ENCODE peak calls at places on chromosomes 6 and 20, in five cellular contexts. F, Q, T, J and I are unnamed samples.

GRCh38 chr6:157288575-157288974 is 34.7 kb downstream of the TMEM242 start:
- DNase-seq in F (no peak), J (no peak), T (no peak), Q (no peak), I (no peak)

GRCh38 chr6:116682334-116682712 is 1.3 kb downstream of the KPNA5 start:
- DNase-seq in T (peak; percentile 52), J (no peak), F (no peak), Q (peak; percentile 45), I (peak; percentile 43)

GRCh38 chr20:61901421-61902212 is 164.1 kb downstream of the TAF4 start:
- DNase-seq in J (no peak), Q (no peak), F (no peak), T (no peak), I (no peak)

GRCh38 chr6:134621858-134622257 is 303.9 kb upstream of the SGK1 start:
- DNase-seq in J (no peak), F (no peak), Q (no peak), T (peak; percentile 97), I (no peak)

GRCh38 chr20:4026093-4026601 is 10.8 kb upstream of the RNF24 start:
- DNase-seq in T (peak; percentile 74), Q (peak; percentile 82), J (no peak), F (peak; percentile 62), I (peak; percentile 69)

GRCh38 chr6:36319436-36319762 is 17.3 kb downstream of the BNIP5 start:
- DNase-seq in Q (no peak), T (no peak), F (no peak), J (no peak), I (no peak)

GRCh38 chr6:113632220-113632864 is 224.8 kb upstream of the MARCKS start:
- DNase-seq in T (peak; percentile 100), F (no peak), J (no peak), Q (peak; percentile 94), I (peak; percentile 79)

GRCh38 chr20:40868568-40869223 is 159.9 kb upstream of the TOP1 start:
- DNase-seq in J (peak; percentile 27), F (no peak), Q (peak; percentile 98), T (no peak), I (peak; percentile 83)

GRCh38 chr6:63269470-63269869 is 50.3 kb downstream of the LGSN start:
- DNase-seq in Q (no peak), F (no peak), T (no peak), J (no peak), I (no peak)

GRCh38 chr20:38249536-38250310 is 10.8 kb downstream of the KIAA1755 start:
- DNase-seq in Q (peak; percentile 22), F (no peak), J (no peak), T (no peak), I (no peak)

GRCh38 chr6:170232186-170233002 is 58.5 kb downstream of the DLL1 start:
- DNase-seq in J (no peak), F (no peak), T (peak; percentile 31), Q (peak; percentile 10), I (no peak)

GRCh38 chr6:73585566-73586415 is 65.0 kb upstream of the EEF1A1 start:
- DNase-seq in Q (peak; percentile 87), F (peak; percentile 70), T (peak; percentile 64), J (peak; percentile 69), I (peak; percentile 82)

GRCh38 chr20:14526891-14527290 is 189.5 kb upstream of the FLRT3 start:
- DNase-seq in J (no peak), Q (no peak), T (no peak), F (no peak), I (no peak)

GRCh38 chr6:151679081-151679480 is 128.4 kb upstream of the ESR1 start:
- DNase-seq in J (no peak), Q (peak; percentile 70), T (peak; percentile 31), F (no peak), I (peak; percentile 14)

GRCh38 chr20:51958636-51959542 is 156.6 kb upstream of the SALL4 start:
- DNase-seq in F (no peak), J (no peak), Q (peak; percentile 39), T (no peak), I (peak; percentile 52)

GRCh38 chr20:24950836-24951525 is 1.9 kb downstream of the CST7 start:
- DNase-seq in F (no peak), J (no peak), Q (no peak), T (no peak), I (no peak)

GRCh38 chr6:38033442-38033982 is 214.0 kb downstream of the ZFAND3 start:
- DNase-seq in T (no peak), Q (no peak), J (no peak), F (no peak), I (no peak)

GRCh38 chr20:57263767-57264150 is 2.7 kb downstream of the BMP7 start:
- DNase-seq in J (no peak), T (no peak), Q (no peak), F (no peak), I (no peak)

GRCh38 chr20:14919473-14920157 is 582.2 kb upstream of the FLRT3 start:
- DNase-seq in F (peak; percentile 89), J (no peak), T (peak; percentile 89), Q (no peak), I (no peak)

GRCh38 chr20:235891-236290 is 8.8 kb downstream of the DEFB129 start:
- DNase-seq in T (peak; percentile 79), J (peak; percentile 54), F (no peak), Q (peak; percentile 21), I (peak; percentile 5)

GRCh38 chr6:44800171-44800671 is 412.7 kb downstream of the CDC5L start:
- DNase-seq in T (peak; percentile 51), J (peak; percentile 43), Q (peak; percentile 63), F (no peak), I (peak; percentile 89)

GRCh38 chr6:45678063-45678620 is 300.4 kb upstream of the SUPT3H start:
- DNase-seq in Q (no peak), F (no peak), T (no peak), J (no peak), I (no peak)

GRCh38 chr6:24547243-24547642 is 52.5 kb downstream of the ALDH5A1 start:
- DNase-seq in Q (no peak), F (peak; percentile 75), J (no peak), T (peak; percentile 18), I (no peak)

GRCh38 chr6:150910561-150910960 is 45.1 kb downstream of the MTHFD1L start:
- DNase-seq in T (no peak), Q (no peak), J (no peak), F (no peak), I (no peak)

GRCh38 chr6:99333068-99333467 is 16.4 kb downstream of the FAXC start:
- DNase-seq in T (no peak), J (no peak), Q (no peak), F (no peak), I (no peak)

GRCh38 chr6:3284436-3284876 is 25.7 kb downstream of the PSMG4 start:
- DNase-seq in Q (no peak), T (no peak), J (no peak), F (no peak), I (no peak)

GRCh38 chr20:1130058-1130694 is 11.8 kb downstream of the PSMF1 start:
- DNase-seq in T (no peak), Q (no peak), F (no peak), J (no peak), I (no peak)

GRCh38 chr6:24394777-24395437 is 7.8 kb upstream of the MRS2 start:
- DNase-seq in Q (peak; percentile 68), F (no peak), T (peak; percentile 89), J (no peak), I (peak; percentile 37)

GRCh38 chr6:105319331-105319730 is 83.6 kb downstream of the PREP start:
- DNase-seq in T (peak; percentile 51), F (no peak), Q (no peak), J (no peak), I (peak; percentile 39)

GRCh38 chr6:37489697-37490336 is 9.9 kb downstream of the CCDC167 start:
- DNase-seq in T (no peak), Q (no peak), F (no peak), J (peak; percentile 56), I (no peak)

GRCh38 chr6:159467473-159468041 is 225.5 kb downstream of the SOD2 start:
- DNase-seq in Q (no peak), F (no peak), J (no peak), T (no peak), I (no peak)

GRCh38 chr20:33674294-33675126 is at the start of gene NECAB3:
- DNase-seq in Q (peak; percentile 56), J (peak; percentile 89), T (peak; percentile 67), F (peak; percentile 84), I (peak; percentile 54)

GRCh38 chr6:82567621-82568020 is 204.0 kb downstream of the TPBG start:
- DNase-seq in J (no peak), Q (no peak), T (peak; percentile 45), F (no peak), I (no peak)

GRCh38 chr20:45994761-45995160 is 13.9 kb upstream of the MMP9 start:
- DNase-seq in Q (no peak), J (no peak), F (no peak), T (peak; percentile 52), I (no peak)

GRCh38 chr20:9344080-9344920 is 170.1 kb upstream of the LAMP5 start:
- DNase-seq in Q (no peak), F (no peak), J (peak; percentile 55), T (no peak), I (peak; percentile 86)

GRCh38 chr20:19433371-19434316 is 221.2 kb downstream of the SLC24A3 start:
- DNase-seq in F (no peak), J (no peak), Q (peak; percentile 14), T (no peak), I (peak; percentile 58)

GRCh38 chr6:12009904-12010634 is 2.0 kb upstream of the HIVEP1 start:
- DNase-seq in F (no peak), T (no peak), J (no peak), Q (peak; percentile 82), I (peak; percentile 75)
- H3K4me3 ChIP-seq in F (peak overlapping the region; percentile 95), T (peak overlapping the region; percentile 72), J (peak overlapping the region; percentile 77), Q (peak overlapping the region; percentile 83), I (peak overlapping the region; percentile 76)

GRCh38 chr6:51619042-51619799 is 468.2 kb downstream of the PKHD1 start:
- DNase-seq in Q (no peak), F (no peak), J (no peak), T (peak; percentile 16), I (no peak)

GRCh38 chr6:51613558-51613957 is 473.9 kb downstream of the PKHD1 start:
- DNase-seq in Q (no peak), T (peak; percentile 2), J (no peak), F (no peak), I (no peak)

GRCh38 chr6:51614725-51615124 is 472.7 kb downstream of the PKHD1 start:
- DNase-seq in J (no peak), T (no peak), Q (no peak), F (no peak), I (no peak)

DNA sequence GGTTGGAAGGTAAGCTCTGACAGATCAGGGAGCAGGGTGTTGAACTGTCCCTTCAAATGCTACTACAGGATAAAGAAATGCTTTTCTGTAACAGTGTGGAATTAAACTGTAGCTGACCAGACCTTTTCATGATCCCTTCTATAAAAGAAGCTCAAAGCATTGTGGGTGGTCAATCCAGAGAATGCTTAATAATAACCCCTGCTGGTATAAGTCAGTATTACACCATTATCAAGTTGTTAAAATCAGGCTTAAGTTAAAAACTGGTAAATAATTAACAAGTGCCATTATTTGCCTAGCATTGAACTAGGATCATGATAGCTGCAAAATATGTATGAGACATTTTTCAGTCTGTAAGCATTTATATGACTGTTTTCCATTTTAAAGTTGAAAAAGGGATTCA is 468.9 kb downstream of the PKHD1 start:
- DNase-seq in F (peak; percentile 71), J (no peak), Q (no peak), T (peak; percentile 38), I (no peak)
- TF ChIP-seq CTCF in F (peak; percentile 56), J (no peak), Q (no peak), T (peak; percentile 41), I (no peak)

GRCh38 chr6:167152858-167153257 is 4.9 kb downstream of the GPR31 start:
- DNase-seq in J (no peak), T (no peak), F (no peak), Q (no peak), I (no peak)
- H3K4me3 ChIP-seq in J (no peak overlapping the region), T (no peak overlapping the region), F (no peak overlapping the region), Q (no peak overlapping the region), I (no peak overlapping the region)

GRCh38 chr6:42879372-42880239 is at the start of gene RPL7L1:
- DNase-seq in T (peak; percentile 86), Q (peak; percentile 91), J (peak; percentile 92), F (peak; percentile 85), I (peak; percentile 90)
- TF ChIP-seq CTCF in T (no peak), Q (no peak), J (no peak), F (no peak), I (no peak)